ENCODE peak calls at places on chromosomes 1 and 21, in four cellular contexts. One of them, this sample, is unnamed.

GRCh38 chr21:42526379-42526727 is 12.7 kb downstream of the SLC37A1 start:
- DNase-seq in stimulated activated CD4-positive, alpha-beta T cell treated with anti-CD3 and anti-CD28 coated beads, Interleukin-2, amount 100 ng/mL, for 24 hours: no peak
- DNase-seq in iris pigment epithelial cell: no peak
- DNase-seq in AG10803: no peak
- DNase-seq in this sample: no peak

GRCh38 chr1:27934818-27935549 is at the start of gene SMPDL3B:
- DNase-seq in stimulated activated CD4-positive, alpha-beta T cell treated with anti-CD3 and anti-CD28 coated beads, Interleukin-2, amount 100 ng/mL, for 24 hours: peak; percentile 17
- DNase-seq in AG10803: no peak
- DNase-seq in iris pigment epithelial cell: no peak
- DNase-seq in this sample: peak; percentile 1

GRCh38 chr1:226608699-226609505 is 60.3 kb downstream of the STUM start:
- DNase-seq in iris pigment epithelial cell: peak; percentile 65
- DNase-seq in AG10803: peak; percentile 53
- DNase-seq in stimulated activated CD4-positive, alpha-beta T cell treated with anti-CD3 and anti-CD28 coated beads, Interleukin-2, amount 100 ng/mL, for 24 hours: peak; percentile 77
- DNase-seq in this sample: peak; percentile 16

GRCh38 chr1:169546087-169546995 is 39.9 kb downstream of the F5 start:
- DNase-seq in stimulated activated CD4-positive, alpha-beta T cell treated with anti-CD3 and anti-CD28 coated beads, Interleukin-2, amount 100 ng/mL, for 24 hours: peak; percentile 30
- DNase-seq in iris pigment epithelial cell: peak; percentile 95
- DNase-seq in AG10803: peak; percentile 81
- DNase-seq in this sample: peak; percentile 59

GRCh38 chr1:95974586-95974985 is 740.6 kb downstream of the RWDD3 start:
- DNase-seq in AG10803: peak; percentile 41
- DNase-seq in stimulated activated CD4-positive, alpha-beta T cell treated with anti-CD3 and anti-CD28 coated beads, Interleukin-2, amount 100 ng/mL, for 24 hours: no peak
- DNase-seq in iris pigment epithelial cell: peak; percentile 15
- DNase-seq in this sample: peak; percentile 56

GRCh38 chr1:150012611-150013010 is 2.1 kb upstream of the OTUD7B start:
- DNase-seq in iris pigment epithelial cell: peak; percentile 41
- DNase-seq in AG10803: peak; percentile 25
- DNase-seq in stimulated activated CD4-positive, alpha-beta T cell treated with anti-CD3 and anti-CD28 coated beads, Interleukin-2, amount 100 ng/mL, for 24 hours: no peak
- DNase-seq in this sample: peak; percentile 78

GRCh38 chr1:30378023-30378596 is 345.3 kb downstream of the MATN1 start:
- DNase-seq in iris pigment epithelial cell: no peak
- DNase-seq in stimulated activated CD4-positive, alpha-beta T cell treated with anti-CD3 and anti-CD28 coated beads, Interleukin-2, amount 100 ng/mL, for 24 hours: no peak
- DNase-seq in AG10803: no peak
- DNase-seq in this sample: no peak

GRCh38 chr1:184299076-184299790 is 87.6 kb upstream of the C1orf21 start:
- DNase-seq in iris pigment epithelial cell: peak; percentile 92
- DNase-seq in AG10803: peak; percentile 95
- DNase-seq in stimulated activated CD4-positive, alpha-beta T cell treated with anti-CD3 and anti-CD28 coated beads, Interleukin-2, amount 100 ng/mL, for 24 hours: no peak
- DNase-seq in this sample: peak; percentile 93

GRCh38 chr1:28981170-28981569 is 66.8 kb downstream of the EPB41 start:
- DNase-seq in iris pigment epithelial cell: no peak
- DNase-seq in AG10803: no peak
- DNase-seq in stimulated activated CD4-positive, alpha-beta T cell treated with anti-CD3 and anti-CD28 coated beads, Interleukin-2, amount 100 ng/mL, for 24 hours: no peak
- DNase-seq in this sample: no peak

GRCh38 chr1:158199840-158200239 is 19.1 kb downstream of the CD1D start:
- DNase-seq in AG10803: no peak
- DNase-seq in stimulated activated CD4-positive, alpha-beta T cell treated with anti-CD3 and anti-CD28 coated beads, Interleukin-2, amount 100 ng/mL, for 24 hours: no peak
- DNase-seq in iris pigment epithelial cell: peak; percentile 68
- DNase-seq in this sample: no peak

GRCh38 chr1:235075121-235075954 is 53.3 kb downstream of the TOMM20 start:
- DNase-seq in AG10803: peak; percentile 92
- DNase-seq in stimulated activated CD4-positive, alpha-beta T cell treated with anti-CD3 and anti-CD28 coated beads, Interleukin-2, amount 100 ng/mL, for 24 hours: peak; percentile 81
- DNase-seq in iris pigment epithelial cell: peak; percentile 90
- DNase-seq in this sample: peak; percentile 96

GRCh38 chr1:217010253-217010652 is 287.0 kb upstream of the ESRRG start:
- DNase-seq in iris pigment epithelial cell: no peak
- DNase-seq in AG10803: no peak
- DNase-seq in stimulated activated CD4-positive, alpha-beta T cell treated with anti-CD3 and anti-CD28 coated beads, Interleukin-2, amount 100 ng/mL, for 24 hours: no peak
- DNase-seq in this sample: no peak

GRCh38 chr1:157910270-157910669 is 68.7 kb upstream of the CD5L start:
- DNase-seq in stimulated activated CD4-positive, alpha-beta T cell treated with anti-CD3 and anti-CD28 coated beads, Interleukin-2, amount 100 ng/mL, for 24 hours: no peak
- DNase-seq in iris pigment epithelial cell: no peak
- DNase-seq in AG10803: no peak
- DNase-seq in this sample: no peak

GRCh38 chr1:85550784-85551516 is 29.6 kb upstream of the CCN1 start:
- DNase-seq in stimulated activated CD4-positive, alpha-beta T cell treated with anti-CD3 and anti-CD28 coated beads, Interleukin-2, amount 100 ng/mL, for 24 hours: no peak
- DNase-seq in iris pigment epithelial cell: peak; percentile 87
- DNase-seq in AG10803: peak; percentile 62
- DNase-seq in this sample: peak; percentile 84

GRCh38 chr1:48026275-48026674 is 29.1 kb upstream of the TRABD2B start:
- DNase-seq in stimulated activated CD4-positive, alpha-beta T cell treated with anti-CD3 and anti-CD28 coated beads, Interleukin-2, amount 100 ng/mL, for 24 hours: no peak
- DNase-seq in AG10803: peak; percentile 8
- DNase-seq in iris pigment epithelial cell: peak; percentile 72
- DNase-seq in this sample: no peak